ENCODE peak calls at places on chromosomes 16 and 17, in seven cellular contexts. G is left ventricle myocardium inferior, R is astrocyte, Z is uterus, B is BE2C, V is body of pancreas, J is cardiac muscle cell. L is an unnamed sample. For H3K4me1, the result is how much of the 10 kb centered on the place peaks cover.

GRCh38 chr17:79986441-79987186 is 49.1 kb downstream of the TBC1D16 start:
- DNase-seq in G (no peak), R (no peak), Z (peak), B (no peak), V (no peak), J (peak), L (peak)

GRCh38 chr17:29560306-29560705 is 6.5 kb downstream of the ABHD15 start:
- DNase-seq in G (no peak), R (no peak), Z (no peak), B (no peak), V (no peak), J (no peak), L (no peak)

GRCh38 chr17:79306688-79307323 is 232.2 kb downstream of the ENGASE start:
- DNase-seq in G (peak), R (no peak), Z (no peak), B (no peak), V (peak), J (no peak), L (peak)

GRCh38 chr16:56068314-56068713 is 123.0 kb upstream of the GNAO1 start:
- DNase-seq in G (no peak), R (no peak), Z (no peak), B (no peak), V (no peak), J (no peak), L (no peak)

GRCh38 chr16:80346160-80346632 is 194.6 kb upstream of the DYNLRB2 start:
- DNase-seq in G (no peak), R (no peak), Z (no peak), B (no peak), V (no peak), J (no peak), L (no peak)

GRCh38 chr17:44355642-44356099 is 8.0 kb downstream of the FAM171A2 start:
- DNase-seq in G (no peak), R (no peak), Z (no peak), B (no peak), V (no peak), J (no peak), L (no peak)

GRCh38 chr16:47139561-47140185 is 4.1 kb downstream of the NETO2 start:
- DNase-seq in G (no peak), R (peak), Z (no peak), B (no peak), V (no peak), J (no peak), L (no peak)

GRCh38 chr17:14202388-14203166 is 34.1 kb downstream of the CDRT15 start:
- DNase-seq in G (no peak), R (no peak), Z (no peak), B (no peak), V (no peak), J (no peak), L (no peak)

GRCh38 chr17:9427460-9428315 is 147.9 kb downstream of the STX8 start:
- DNase-seq in G (peak), R (no peak), Z (no peak), B (no peak), V (no peak), J (no peak), L (no peak)

GRCh38 chr16:4089811-4090293 is 26.4 kb downstream of the ADCY9 start:
- DNase-seq in G (no peak), R (no peak), Z (no peak), B (no peak), V (no peak), J (no peak), L (no peak)

GRCh38 chr17:73227379-73227778 is 34.3 kb downstream of the CPSF4L start:
- DNase-seq in G (no peak), R (no peak), Z (no peak), B (no peak), V (no peak), J (no peak), L (no peak)

GRCh38 chr17:633641-634091 is 81.0 kb downstream of the VPS53 start:
- DNase-seq in G (no peak), R (peak), Z (peak), B (no peak), V (no peak), J (peak), L (no peak)

GRCh38 chr17:77358801-77359716 is 218.3 kb downstream of the SEC14L1 start:
- DNase-seq in G (no peak), R (no peak), Z (no peak), B (no peak), V (no peak), J (no peak), L (no peak)

GRCh38 chr16:48623304-48624016 is 13.5 kb upstream of the N4BP1 start:
- DNase-seq in G (peak), R (peak), Z (peak), B (peak), V (peak), J (peak), L (peak)

GRCh38 chr16:84323626-84324025 is 28.9 kb downstream of the WFDC1 start:
- DNase-seq in G (no peak), R (no peak), Z (no peak), B (no peak), V (no peak), J (peak), L (no peak)

GRCh38 chr16:50079741-50080140 is 14.0 kb downstream of the HEATR3 start:
- DNase-seq in G (no peak), R (no peak), Z (no peak), B (no peak), V (no peak), J (no peak), L (no peak)

GRCh38 chr17:2388705-2389099 is 12.2 kb downstream of the MNT start:
- DNase-seq in G (no peak), R (no peak), Z (no peak), B (peak), V (peak), J (no peak), L (no peak)

GRCh38 chr17:13550291-13550690 is 51.4 kb downstream of the HS3ST3A1 start:
- DNase-seq in G (no peak), R (no peak), Z (no peak), B (no peak), V (no peak), J (no peak), L (no peak)

GRCh38 chr16:4320571-4321137 is 4.8 kb downstream of the GLIS2 start:
- DNase-seq in G (no peak), R (no peak), Z (no peak), B (no peak), V (no peak), J (no peak), L (no peak)

GRCh38 chr17:78665952-78666920 is 89.0 kb upstream of the DNAH17 start:
- DNase-seq in G (peak), R (no peak), Z (peak), B (no peak), V (no peak), J (peak), L (peak)

GRCh38 chr16:65059421-65059980 is 62.4 kb downstream of the CDH11 start:
- DNase-seq in G (no peak), R (no peak), Z (no peak), B (no peak), V (no peak), J (no peak), L (no peak)

GRCh38 chr17:59332890-59333377 is 1.5 kb downstream of the YPEL2 start:
- DNase-seq in G (peak), R (no peak), Z (peak), B (peak), V (peak), J (peak), L (peak)

GRCh38 chr16:77288222-77288621 is 89.0 kb downstream of the SYCE1L start:
- DNase-seq in G (no peak), R (peak), Z (no peak), B (no peak), V (no peak), J (peak), L (no peak)

GRCh38 chr17:61450641-61451537 is 1.3 kb upstream of the TBX4 start:
- DNase-seq in G (no peak), R (no peak), Z (no peak), B (no peak), V (no peak), J (no peak), L (peak)

GRCh38 chr16:2895813-2896212 is 12.8 kb downstream of the FLYWCH2 start:
- DNase-seq in G (no peak), R (peak), Z (no peak), B (no peak), V (no peak), J (no peak), L (no peak)

GRCh38 chr16:1381655-1382406 is 30.1 kb downstream of the GNPTG start:
- DNase-seq in G (no peak), R (no peak), Z (no peak), B (no peak), V (no peak), J (no peak), L (no peak)

GRCh38 chr16:85610059-85610445 is 3.1 kb upstream of the GSE1 start:
- DNase-seq in G (no peak), R (no peak), Z (no peak), B (no peak), V (no peak), J (no peak), L (no peak)

GRCh38 chr17:63445065-63445464 is 1.0 kb downstream of the CYB561 start:
- DNase-seq in G (no peak), R (no peak), Z (no peak), B (no peak), V (no peak), J (no peak), L (no peak)

GRCh38 chr17:63446981-63447687 is 1.0 kb upstream of the CYB561 start:
- DNase-seq in G (no peak), R (no peak), Z (no peak), B (peak), V (peak), J (peak), L (no peak)

GRCh38 chr17:63446218-63446980 is at the start of gene CYB561:
- DNase-seq in G (peak), R (peak), Z (peak), B (no peak), V (peak), J (peak), L (peak)

GRCh38 chr17:63444457-63444856 is 1.6 kb downstream of the CYB561 start:
- DNase-seq in G (no peak), R (no peak), Z (no peak), B (no peak), V (no peak), J (no peak), L (no peak)

DNA sequence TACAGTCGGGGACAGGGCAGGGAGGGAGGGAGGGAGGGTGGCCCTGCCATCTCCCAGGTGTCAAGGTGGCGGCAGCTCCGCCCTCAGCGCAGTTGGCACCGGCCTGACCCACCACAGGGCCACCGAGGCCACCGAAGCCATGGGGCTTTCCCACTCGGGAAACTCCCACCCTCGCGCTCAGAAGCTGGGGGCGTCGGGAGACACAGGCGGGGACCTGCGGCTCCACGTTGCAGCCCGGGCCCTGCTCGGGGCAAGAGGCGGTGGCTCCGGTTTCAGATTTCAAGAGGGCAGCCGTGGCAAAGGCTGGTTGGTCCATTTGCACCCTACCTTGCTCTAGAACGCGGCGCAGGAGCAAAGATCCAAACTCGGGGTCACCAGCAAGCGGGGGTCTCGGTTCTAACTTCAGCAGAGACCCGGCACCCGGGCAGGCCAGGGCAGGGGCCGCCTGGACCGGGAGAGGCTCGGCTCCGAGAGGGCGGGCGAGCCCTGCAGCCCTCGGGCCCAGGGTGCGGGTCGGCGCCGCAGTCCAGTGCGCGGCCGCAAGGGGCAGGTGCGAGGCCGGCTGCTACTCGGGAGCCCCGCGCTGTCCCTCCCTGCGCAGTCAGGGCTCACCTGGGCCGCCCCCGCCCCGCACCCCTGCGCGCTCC is 412 bp downstream of the CYB561 start:
- DNase-seq in G (no peak), R (peak), Z (no peak), B (no peak), V (peak), J (peak), L (peak)
- TF ChIP-seq CTCF in G (peak), R (peak), Z (peak), B (no peak), V (peak), J (peak), L (peak)

DNA sequence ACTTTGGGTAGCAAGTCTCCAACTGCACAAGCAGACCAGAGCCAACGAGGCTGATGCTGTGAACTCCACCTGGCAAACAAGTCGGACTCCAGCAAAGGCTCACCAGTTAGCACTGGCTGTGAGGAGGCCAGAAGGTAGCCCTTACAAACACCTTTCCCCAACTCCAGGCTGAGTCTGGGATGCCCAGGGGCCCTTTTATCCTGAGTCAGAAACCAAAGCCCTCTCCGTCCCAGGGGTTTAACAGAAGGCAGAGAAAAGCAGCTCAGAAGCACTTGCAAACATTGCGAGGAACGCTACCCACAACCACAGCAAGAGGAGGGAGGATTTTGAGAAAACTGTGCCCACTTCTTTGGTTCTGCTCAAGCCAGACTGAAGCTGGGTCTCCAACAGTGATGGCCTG is 25.0 kb downstream of the CUEDC1 start:
- DNase-seq in G (no peak), R (no peak), Z (no peak), B (no peak), V (no peak), J (no peak), L (no peak)
- H3K4me1 ChIP-seq in G (half or more), R (under half), Z (under half), B (under half), V (under half), J (under half), L (under half)

GRCh38 chr17:45428050-45428953 is 4.4 kb downstream of the ARHGAP27 start:
- DNase-seq in G (peak), R (no peak), Z (peak), B (peak), V (peak), J (peak), L (peak)
- H3K4me3 ChIP-seq in G (peak), R (no peak), Z (no peak), B (peak), V (no peak), J (no peak), L (no peak)

DNA sequence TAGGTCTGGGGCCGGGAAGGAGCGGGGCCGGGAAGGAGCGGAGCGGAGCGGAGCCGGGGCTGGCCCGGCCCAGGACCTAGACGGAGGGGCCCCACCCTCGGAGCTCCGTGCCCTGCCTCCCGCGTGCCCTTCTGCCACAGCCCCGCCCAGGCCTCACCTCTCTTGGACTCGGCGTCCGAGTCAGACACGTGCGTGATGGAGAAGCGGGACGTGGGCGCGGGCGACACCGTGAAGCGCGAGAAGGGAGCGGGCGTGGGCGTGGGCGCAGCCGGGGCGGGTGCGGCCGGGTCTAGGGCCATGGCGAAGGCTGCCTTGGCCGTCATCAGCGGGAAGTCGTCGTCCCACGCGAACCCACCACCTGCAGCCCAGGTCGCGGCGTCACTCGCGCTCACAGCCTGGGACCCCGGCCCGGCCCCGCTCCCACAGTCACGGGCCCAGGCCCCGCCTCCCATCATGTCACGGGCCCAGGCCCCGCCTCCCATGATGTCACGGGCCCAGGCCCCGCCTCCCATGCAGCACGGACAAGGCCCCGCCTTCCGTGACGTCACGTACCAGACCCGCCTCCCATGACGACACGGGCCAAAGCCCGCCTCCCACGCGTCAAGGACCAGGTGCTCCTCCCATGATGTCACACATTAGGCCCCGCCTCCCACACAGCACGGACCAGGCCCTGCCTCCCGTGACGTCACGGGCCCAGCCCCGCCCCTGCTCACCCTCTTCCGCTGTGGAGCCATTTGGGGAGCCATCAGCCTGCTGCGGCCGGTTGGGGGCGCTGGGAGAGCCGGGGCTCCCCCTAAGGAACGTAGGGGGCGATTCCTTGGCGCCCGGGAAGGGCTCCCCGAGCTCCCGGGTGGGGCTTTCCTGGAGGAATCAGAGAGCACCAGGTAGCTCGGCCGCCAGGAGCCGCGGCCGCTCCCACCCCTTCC is 45.8 kb upstream of the PVALEF start:
- DNase-seq in G (peak), R (peak), Z (peak), B (peak), V (peak), J (peak), L (peak)
- TF ChIP-seq CTCF in G (no peak), R (no peak), Z (no peak), B (no peak), V (no peak), J (peak), L (no peak)